ENCODE peak calls at places on chromosomes 5 and 9, in five cellular contexts. V is WTC11; A is psoas muscle; D is stimulated activated naive B cell treated with anti-CD40 and anti-IgM and Interleukin-4, amounts not matched to agents 10 μg/mL and 1 μg/mL and 100 μg/mL, for 72 hours; W is adipocyte. L is an unnamed sample.

GRCh38 chr5:171415115-171415730 is 4.2 kb upstream of the FGF18 start:
- DNase-seq in D (no peak), V (no peak), W (peak), A (no peak), L (no peak)

GRCh38 chr5:76681287-76681686 is 34.6 kb upstream of the F2R start:
- DNase-seq in W (no peak), A (no peak), V (no peak), D (no peak), L (no peak)

GRCh38 chr9:85740821-85741111 is 988 bp downstream of the AGTPBP1 start:
- DNase-seq in W (no peak), D (no peak), V (no peak), A (no peak), L (no peak)

GRCh38 chr9:79013715-79014610 is 557.8 kb upstream of the TLE4 start:
- DNase-seq in W (no peak), D (no peak), V (no peak), A (no peak), L (no peak)

GRCh38 chr5:124724357-124725039 is 21.9 kb downstream of the ZNF608 start:
- DNase-seq in V (no peak), D (no peak), A (no peak), W (no peak), L (no peak)

GRCh38 chr9:5518937-5519319 is 8.6 kb downstream of the PDCD1LG2 start:
- DNase-seq in A (no peak), W (no peak), V (no peak), D (peak), L (no peak)

GRCh38 chr5:178388381-178389030 is 155.9 kb upstream of the PHYKPL start:
- DNase-seq in D (no peak), V (peak), W (no peak), A (peak), L (peak)

GRCh38 chr5:149777382-149777781 is 47.3 kb downstream of the PPARGC1B start:
- DNase-seq in V (no peak), A (peak), D (no peak), W (no peak), L (peak)

GRCh38 chr5:91283899-91284298 is 99.2 kb downstream of the ARRDC3 start:
- DNase-seq in W (peak), V (no peak), A (no peak), D (no peak), L (no peak)

GRCh38 chr9:97366476-97366875 is 45.4 kb upstream of the TDRD7 start:
- DNase-seq in W (no peak), D (no peak), V (no peak), A (no peak), L (no peak)

GRCh38 chr5:178791976-178792375 is 61.5 kb upstream of the ZNF354A start:
- DNase-seq in D (no peak), A (no peak), V (no peak), W (no peak), L (peak)

GRCh38 chr5:97452646-97453045 is 269.6 kb upstream of the RIOK2 start:
- DNase-seq in W (no peak), D (no peak), V (no peak), A (no peak), L (no peak)

GRCh38 chr5:132054697-132055440 is 5.6 kb upstream of the IL3 start:
- DNase-seq in V (no peak), A (no peak), W (no peak), D (no peak), L (peak)

GRCh38 chr9:97501177-97501971 is at the start of gene TMOD1:
- DNase-seq in D (peak), V (peak), W (peak), A (peak), L (peak)

GRCh38 chr9:16721972-16722371 is 148.5 kb downstream of the BNC2 start:
- DNase-seq in W (no peak), A (peak), D (no peak), V (no peak), L (peak)

GRCh38 chr9:116190997-116191396 is 37.4 kb downstream of the PAPPA start:
- DNase-seq in V (no peak), A (no peak), W (peak), D (no peak), L (no peak)

GRCh38 chr5:179297026-179297425 is 48.2 kb downstream of the ADAMTS2 start:
- DNase-seq in V (no peak), D (no peak), W (no peak), A (no peak), L (peak)

GRCh38 chr5:2883771-2884170 is 132.3 kb upstream of the IRX2 start:
- DNase-seq in V (no peak), W (no peak), A (no peak), D (no peak), L (no peak)

GRCh38 chr5:145598184-145598583 is 237.0 kb downstream of the PRELID2 start:
- DNase-seq in D (no peak), V (no peak), A (no peak), W (no peak), L (no peak)

GRCh38 chr9:34025062-34025461 is 23.6 kb downstream of the UBAP2 start:
- DNase-seq in W (no peak), D (no peak), A (no peak), V (no peak), L (no peak)

GRCh38 chr5:151708126-151708525 is 21.4 kb upstream of the SPARC start:
- DNase-seq in A (no peak), D (no peak), W (no peak), V (no peak), L (no peak)

GRCh38 chr5:40410231-40410861 is 269.4 kb upstream of the PTGER4 start:
- DNase-seq in D (peak), V (no peak), W (no peak), A (no peak), L (no peak)

GRCh38 chr9:84261082-84261746 is 79.3 kb downstream of the SLC28A3 start:
- DNase-seq in A (peak), W (peak), V (peak), D (peak), L (peak)

GRCh38 chr5:138351056-138351455 is 1.4 kb upstream of the KDM3B start:
- DNase-seq in D (no peak), A (no peak), W (peak), V (no peak), L (no peak)

GRCh38 chr9:100126423-100126822 is 27.4 kb downstream of the INVS start:
- DNase-seq in W (no peak), D (no peak), V (no peak), A (no peak), L (no peak)

GRCh38 chr9:32776201-32776600 is 7.1 kb upstream of the TMEM215 start:
- DNase-seq in A (no peak), V (no peak), W (no peak), D (no peak), L (no peak)

GRCh38 chr5:88092358-88092757 is 176.3 kb downstream of the TMEM161B start:
- DNase-seq in D (no peak), W (no peak), A (no peak), V (peak), L (no peak)

GRCh38 chr5:1246711-1247431 is 21.7 kb downstream of the SLC6A18 start:
- DNase-seq in D (no peak), V (peak), W (peak), A (peak), L (no peak)